ENCODE peak calls at places on chromosome 10, in eight cellular contexts. D is CD8-positive, alpha-beta T cell; Q is lower lobe of right lung; Z is CD14-positive monocyte; X is stomach; V is fibroblast of the aortic adventitia; I is CD4-positive, alpha-beta T cell; S is GM23338. J is an unnamed sample.

GRCh38 chr10:2953495-2953894 is 113.9 kb upstream of the PFKP start:
- DNase-seq in S (no peak), Z (no peak), Q (no peak), V (no peak), I (no peak), X (no peak), D (no peak), J (no peak)

GRCh38 chr10:71247306-71247705 is 34.9 kb downstream of the UNC5B start:
- DNase-seq in X (no peak), Z (no peak), Q (no peak), V (no peak), D (no peak), S (no peak), I (no peak), J (no peak)

GRCh38 chr10:102735065-102735562 is 8.6 kb upstream of the WBP1L start:
- DNase-seq in D (no peak), V (peak), Z (no peak), I (no peak), X (no peak), S (peak), Q (no peak), J (no peak)

GRCh38 chr10:126253613-126254002 is 134.7 kb downstream of the ADAM12 start:
- DNase-seq in D (no peak), S (no peak), Q (no peak), X (no peak), I (no peak), Z (no peak), V (no peak), J (no peak)

GRCh38 chr10:114281461-114281860 is 42.4 kb downstream of the VWA2 start:
- DNase-seq in I (no peak), D (no peak), S (peak), Q (no peak), Z (no peak), X (no peak), V (no peak), J (no peak)

GRCh38 chr10:34985823-34986222 is 104.3 kb downstream of the CUL2 start:
- DNase-seq in X (no peak), Q (no peak), V (peak), D (no peak), Z (no peak), S (peak), I (no peak), J (no peak)

GRCh38 chr10:72660220-72660619 is 31.7 kb upstream of the MCU start:
- DNase-seq in D (no peak), V (no peak), X (no peak), I (no peak), S (no peak), Z (no peak), Q (no peak), J (no peak)

GRCh38 chr10:108957681-108958080 is 965.6 kb downstream of the XPNPEP1 start:
- DNase-seq in Z (no peak), V (peak), S (no peak), X (no peak), Q (no peak), D (no peak), I (no peak), J (no peak)

GRCh38 chr10:128040096-128040495 is 86.1 kb downstream of the MKI67 start:
- DNase-seq in V (no peak), Z (peak), I (no peak), X (no peak), D (no peak), Q (no peak), S (no peak), J (no peak)

GRCh38 chr10:126097558-126098215 is 201.3 kb downstream of the FANK1 start:
- DNase-seq in V (no peak), I (no peak), Z (no peak), D (no peak), S (peak), Q (no peak), X (no peak), J (no peak)

GRCh38 chr10:3364768-3365480 is 192.3 kb upstream of the PITRM1 start:
- DNase-seq in I (no peak), D (no peak), X (no peak), Z (no peak), V (no peak), S (no peak), Q (no peak), J (no peak)

GRCh38 chr10:87038786-87039185 is 18.7 kb downstream of the FAM25A start:
- DNase-seq in S (no peak), Z (no peak), I (no peak), X (peak), V (peak), Q (no peak), D (no peak), J (no peak)

GRCh38 chr10:114662651-114663217 is 4.7 kb upstream of the ABLIM1 start:
- DNase-seq in V (no peak), S (no peak), D (no peak), Q (no peak), Z (no peak), I (no peak), X (no peak), J (no peak)

DNA sequence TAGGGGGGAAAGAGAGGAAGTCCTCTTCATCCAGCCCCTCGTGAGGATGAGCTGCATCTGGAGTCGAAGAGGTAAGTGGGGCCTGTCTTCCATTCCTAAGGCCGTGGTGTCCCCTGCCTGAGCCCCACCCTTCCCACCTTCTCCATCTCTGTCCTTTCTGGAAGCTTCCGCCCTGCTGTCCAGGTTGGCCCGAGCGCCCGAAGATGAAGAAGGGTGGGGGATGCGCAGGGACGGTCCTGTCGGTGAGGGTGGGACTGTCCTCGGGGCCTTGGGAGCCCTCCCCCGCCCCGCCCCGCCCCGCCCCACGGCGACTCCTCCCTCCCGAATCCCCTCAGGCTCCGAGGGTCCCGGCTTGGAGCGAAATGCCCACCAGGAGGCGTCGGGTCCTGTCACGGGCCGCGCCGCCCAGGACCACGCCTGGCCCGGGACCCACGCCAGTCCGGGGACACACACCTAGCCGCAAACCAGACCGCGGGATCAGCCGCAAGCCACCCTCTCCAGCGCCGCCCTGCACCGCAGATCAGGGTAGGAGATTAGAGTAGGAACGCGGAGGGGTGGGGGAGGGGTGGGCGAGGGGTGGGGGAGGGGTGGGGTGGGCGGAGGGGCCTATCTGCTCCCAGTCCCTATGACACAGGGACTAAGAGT is 15.3 kb downstream of the GPRIN2 start:
- DNase-seq in Z (peak), S (peak), I (no peak), Q (peak), V (no peak), X (peak), D (no peak), J (peak)
- TF ChIP-seq CTCF in Z (no peak), S (peak), I (no peak), Q (peak), V (peak), X (no peak), D (no peak), J (no peak)

DNA sequence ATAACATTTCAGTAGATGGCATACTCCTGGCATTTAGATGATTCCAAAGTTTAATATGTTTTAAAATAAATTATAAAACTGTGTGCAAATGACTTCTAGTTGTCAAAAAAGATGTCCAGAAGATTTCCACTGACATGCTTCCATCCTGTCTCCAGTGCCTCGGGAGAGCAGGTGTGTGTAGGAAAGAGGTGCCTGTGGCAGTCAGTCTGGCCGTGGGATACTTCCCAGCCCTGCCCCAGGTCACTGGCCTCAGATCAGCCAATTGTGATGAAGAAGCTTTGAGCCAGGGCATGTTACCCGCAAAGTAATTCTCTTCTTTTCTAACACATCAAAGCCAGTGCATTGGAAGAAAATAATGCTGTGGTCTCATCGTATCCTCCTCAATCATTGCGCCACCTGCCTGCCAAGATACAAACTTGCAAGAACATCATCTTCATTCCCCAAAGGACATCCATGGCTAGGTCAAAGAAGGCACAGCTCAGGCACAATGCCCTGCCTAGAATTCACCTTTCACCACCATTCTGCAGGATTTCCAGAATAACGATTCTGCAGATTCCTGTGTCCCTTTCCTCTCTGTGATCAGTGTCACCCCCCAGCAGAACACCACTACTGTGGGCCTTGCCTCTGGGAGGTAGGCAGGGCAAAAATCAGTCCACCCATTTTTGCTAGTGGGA is 6.3 kb upstream of the KCNMA1 start:
- DNase-seq in Z (no peak), I (no peak), Q (peak), V (peak), D (peak), S (peak), X (peak), J (no peak)
- TF ChIP-seq CTCF in Z (peak), I (peak), Q (peak), V (peak), D (peak), S (peak), X (peak), J (no peak)

DNA sequence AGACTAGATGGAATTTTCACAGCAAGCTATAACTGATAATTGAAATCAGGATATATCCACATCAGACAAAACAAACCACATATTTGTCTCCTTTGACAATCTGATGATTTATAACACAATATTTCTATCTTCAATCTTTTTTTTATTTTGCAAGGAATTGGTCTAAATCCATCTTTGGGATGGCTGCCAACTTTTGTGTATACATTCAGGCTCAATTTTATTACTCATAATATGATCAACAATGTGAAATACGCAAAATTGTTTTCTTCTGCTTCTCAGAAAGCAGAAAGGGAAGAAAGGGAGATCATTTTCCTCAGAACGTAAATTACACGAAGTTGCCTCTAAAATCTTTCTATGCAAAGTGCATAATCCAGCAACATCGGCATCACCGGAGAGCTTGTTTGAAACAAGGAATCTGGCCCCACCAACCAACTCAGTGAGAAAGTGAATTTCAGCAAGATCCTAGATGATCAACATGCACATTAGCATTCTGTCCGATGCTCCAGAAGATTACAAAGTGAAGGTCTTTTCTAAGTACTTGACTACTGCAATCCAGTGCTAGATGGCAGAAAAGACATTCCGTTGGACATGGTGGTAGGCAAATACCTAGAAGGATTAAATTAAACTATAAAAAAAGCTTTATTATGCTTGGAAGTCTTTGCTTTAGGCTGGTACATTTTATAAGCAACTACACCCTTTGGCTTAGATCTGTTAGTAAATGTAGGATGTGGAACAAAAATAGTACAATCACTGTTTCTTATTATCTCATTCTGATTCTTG is 126.3 kb upstream of the RSU1 start:
- DNase-seq in D (no peak), V (peak), X (no peak), Z (no peak), Q (no peak), S (no peak), I (no peak), J (no peak)
- TF ChIP-seq CTCF in D (no peak), V (no peak), X (no peak), Z (no peak), Q (no peak), S (no peak), I (no peak), J (no peak)

GRCh38 chr10:88835095-88835909 is 16.3 kb downstream of the ANKRD22 start:
- DNase-seq in S (peak), X (peak), Q (peak), D (peak), V (peak), Z (peak), I (peak), J (peak)

GRCh38 chr10:88833722-88834121 is 17.9 kb downstream of the ANKRD22 start:
- DNase-seq in I (no peak), X (no peak), S (no peak), D (no peak), V (no peak), Q (no peak), Z (peak), J (no peak)

GRCh38 chr10:88833156-88833555 is 18.5 kb downstream of the ANKRD22 start:
- DNase-seq in I (no peak), V (no peak), S (no peak), Z (no peak), X (no peak), Q (no peak), D (no peak), J (no peak)

GRCh38 chr10:88838766-88839165 is 12.9 kb downstream of the ANKRD22 start:
- DNase-seq in Z (no peak), D (no peak), I (no peak), S (peak), V (no peak), X (no peak), Q (no peak), J (no peak)

GRCh38 chr10:88835910-88836221 is 15.8 kb downstream of the ANKRD22 start:
- DNase-seq in Q (no peak), V (no peak), S (no peak), D (no peak), Z (no peak), X (no peak), I (no peak), J (no peak)
- TF ChIP-seq CTCF in Q (no peak), V (no peak), S (no peak), D (peak), Z (peak), X (no peak), I (peak), J (no peak)

GRCh38 chr10:91313761-91314520 is 93.5 kb downstream of the PCGF5 start:
- DNase-seq in Z (no peak), X (no peak), S (no peak), I (no peak), D (no peak), Q (no peak), V (peak), J (no peak)

GRCh38 chr10:91307489-91307888 is 87.0 kb downstream of the PCGF5 start:
- DNase-seq in Z (no peak), I (no peak), Q (no peak), V (no peak), S (no peak), D (no peak), X (no peak), J (no peak)

GRCh38 chr10:91312031-91312733 is 91.7 kb downstream of the PCGF5 start:
- DNase-seq in I (no peak), Z (no peak), V (peak), Q (no peak), D (no peak), X (no peak), S (no peak), J (no peak)

GRCh38 chr10:91309711-91310110 is 89.2 kb downstream of the PCGF5 start:
- DNase-seq in Z (no peak), S (no peak), X (no peak), Q (no peak), D (no peak), I (no peak), V (no peak), J (no peak)

GRCh38 chr10:91311601-91312000 is 91.1 kb downstream of the PCGF5 start:
- DNase-seq in X (no peak), Z (no peak), D (no peak), I (no peak), V (peak), S (no peak), Q (no peak), J (no peak)
- TF ChIP-seq CTCF in X (no peak), Z (no peak), D (no peak), I (no peak), V (no peak), S (no peak), Q (no peak), J (no peak)

GRCh38 chr10:99233000-99233679 is 2.5 kb downstream of the HPSE2 start:
- DNase-seq in X (no peak), D (no peak), Z (no peak), Q (no peak), V (no peak), S (peak), I (no peak), J (no peak)
- TF ChIP-seq CTCF in X (no peak), D (no peak), Z (no peak), Q (no peak), V (no peak), S (no peak), I (no peak), J (no peak)